ENCODE peak calls at places on chromosomes 4 and X, in nine cellular contexts. R, X, B, U, D, P, J, O and M are unnamed samples. For H3K27me3 and H3K4me1, the result is how much of the 10 kb centered on the place peaks cover.

GRCh38 chr4:39977489-39978377 is at the start of gene PDS5A:
- DNase-seq in R (peak), D (peak), O (peak), J (peak), U (peak), B (peak), X (peak), P (peak), M (peak)

GRCh38 chrX:40273356-40274050 is 175.7 kb upstream of the BCOR start:
- DNase-seq in P (no peak), X (no peak), U (no peak), O (no peak), R (no peak), D (no peak), J (no peak), B (no peak), M (no peak)

GRCh38 chr4:188270273-188271069 is 131.2 kb downstream of the TRIML1 start:
- DNase-seq in J (no peak), P (no peak), X (no peak), O (no peak), D (no peak), B (no peak), R (no peak), U (no peak), M (peak)

GRCh38 chr4:129966175-129966574 is 870.2 kb downstream of the C4orf33 start:
- DNase-seq in U (no peak), D (no peak), B (no peak), P (no peak), X (no peak), O (no peak), R (no peak), J (no peak), M (no peak)

GRCh38 chrX:115690554-115691216 is 129.7 kb downstream of the PLS3 start:
- DNase-seq in U (peak), R (peak), D (peak), O (peak), X (peak), B (no peak), J (peak), P (no peak), M (peak)

GRCh38 chr4:136203199-136203598 is 1329.1 kb downstream of the PCDH18 start:
- DNase-seq in B (no peak), R (peak), J (no peak), X (no peak), D (no peak), O (no peak), U (no peak), P (no peak), M (peak)

GRCh38 chr4:5823542-5824211 is 69.2 kb downstream of the CRMP1 start:
- DNase-seq in U (no peak), J (no peak), O (no peak), D (no peak), P (no peak), X (no peak), B (no peak), R (no peak), M (no peak)

GRCh38 chr4:40909363-40909876 is 159.7 kb downstream of the NSUN7 start:
- DNase-seq in P (no peak), U (no peak), O (no peak), J (no peak), X (no peak), R (no peak), B (no peak), D (peak), M (no peak)

GRCh38 chr4:94889961-94890360 is 132.2 kb downstream of the BMPR1B start:
- DNase-seq in O (no peak), J (no peak), R (peak), B (no peak), P (no peak), D (peak), X (no peak), U (no peak), M (no peak)

GRCh38 chrX:104189862-104190261 is 23.6 kb downstream of the FAM199X start:
- DNase-seq in D (peak), U (no peak), X (no peak), J (no peak), O (no peak), R (no peak), P (no peak), B (no peak), M (no peak)

GRCh38 chrX:132615396-132616131 is 126.7 kb upstream of the MBNL3 start:
- DNase-seq in J (peak), O (peak), U (peak), P (no peak), D (peak), B (no peak), R (peak), X (peak), M (peak)

GRCh38 chrX:154443479-154443910 is 446 bp upstream of the FAM50A start:
- DNase-seq in O (no peak), J (no peak), P (no peak), X (no peak), R (peak), B (no peak), D (peak), U (no peak), M (peak)

GRCh38 chr4:25180524-25181131 is 20.4 kb upstream of the SEPSECS start:
- DNase-seq in P (no peak), X (peak), R (peak), B (no peak), O (peak), D (peak), J (no peak), U (peak), M (no peak)

GRCh38 chrX:153302796-153303195 is 18.8 kb downstream of the PNMA6F start:
- DNase-seq in O (no peak), B (no peak), R (no peak), J (no peak), P (no peak), U (no peak), D (no peak), X (no peak), M (no peak)

GRCh38 chr4:154731756-154732155 is 12.0 kb upstream of the LRAT start:
- DNase-seq in P (no peak), X (no peak), R (no peak), J (no peak), B (no peak), D (no peak), U (no peak), O (no peak), M (no peak)

GRCh38 chr4:140877781-140878180 is 121.6 kb upstream of the TBC1D9 start:
- DNase-seq in R (no peak), U (no peak), B (no peak), O (no peak), X (no peak), J (no peak), P (no peak), D (no peak), M (no peak)

GRCh38 chrX:153507484-153508178 is 9.8 kb upstream of the ATP2B3 start:
- DNase-seq in D (peak), U (peak), O (peak), R (peak), B (no peak), X (peak), J (peak), P (peak), M (peak)

GRCh38 chr4:158020734-158021346 is 152.0 kb downstream of the GASK1B start:
- DNase-seq in B (no peak), U (no peak), D (peak), J (no peak), X (no peak), P (no peak), O (no peak), R (no peak), M (no peak)

GRCh38 chr4:184503869-184504300 is 29.5 kb upstream of the IRF2 start:
- DNase-seq in X (no peak), P (no peak), D (peak), O (no peak), R (no peak), B (no peak), J (no peak), U (no peak), M (no peak)

GRCh38 chr4:158949094-158949493 is 153.8 kb upstream of the RAPGEF2 start:
- DNase-seq in P (no peak), X (no peak), U (no peak), R (no peak), D (peak), O (no peak), J (no peak), B (no peak), M (no peak)

GRCh38 chr4:1777822-1778641 is 15.1 kb upstream of the FGFR3 start:
- DNase-seq in P (no peak), D (peak), O (no peak), R (peak), J (no peak), X (no peak), B (no peak), U (peak), M (peak)

GRCh38 chr4:57080781-57081650 is 29.2 kb downstream of the IGFBP7 start:
- DNase-seq in X (no peak), B (no peak), R (no peak), P (no peak), O (no peak), D (peak), J (no peak), U (no peak), M (no peak)

GRCh38 chrX:113759422-113759821 is 824.5 kb upstream of the HTR2C start:
- DNase-seq in X (no peak), P (no peak), U (no peak), D (no peak), O (no peak), B (no peak), J (no peak), R (no peak), M (no peak)

GRCh38 chr4:54090404-54090803 is 9.6 kb upstream of the GSX2 start:
- DNase-seq in U (no peak), B (no peak), O (no peak), D (no peak), P (no peak), X (no peak), R (no peak), J (no peak), M (no peak)

GRCh38 chr4:54092405-54092759 is 7.6 kb upstream of the GSX2 start:
- DNase-seq in D (no peak), R (no peak), X (no peak), U (no peak), J (no peak), P (no peak), O (no peak), B (no peak), M (no peak)

GRCh38 chr4:54091637-54092404 is 8.1 kb upstream of the GSX2 start:
- DNase-seq in D (peak), R (peak), X (peak), U (peak), B (no peak), J (peak), P (peak), O (peak), M (peak)

GRCh38 chr4:54090804-54091623 is 8.9 kb upstream of the GSX2 start:
- DNase-seq in O (peak), P (peak), X (peak), J (no peak), D (peak), R (peak), B (no peak), U (peak), M (peak)

GRCh38 chr4:54089875-54090274 is 10.1 kb upstream of the GSX2 start:
- DNase-seq in U (no peak), P (no peak), D (no peak), O (no peak), R (no peak), B (no peak), X (no peak), J (no peak), M (no peak)
- H3K27me3 ChIP-seq in U (under half), P (under half), D (under half), O (under half), R (half or more), B (under half), X (under half), J (under half), M (half or more)

DNA sequence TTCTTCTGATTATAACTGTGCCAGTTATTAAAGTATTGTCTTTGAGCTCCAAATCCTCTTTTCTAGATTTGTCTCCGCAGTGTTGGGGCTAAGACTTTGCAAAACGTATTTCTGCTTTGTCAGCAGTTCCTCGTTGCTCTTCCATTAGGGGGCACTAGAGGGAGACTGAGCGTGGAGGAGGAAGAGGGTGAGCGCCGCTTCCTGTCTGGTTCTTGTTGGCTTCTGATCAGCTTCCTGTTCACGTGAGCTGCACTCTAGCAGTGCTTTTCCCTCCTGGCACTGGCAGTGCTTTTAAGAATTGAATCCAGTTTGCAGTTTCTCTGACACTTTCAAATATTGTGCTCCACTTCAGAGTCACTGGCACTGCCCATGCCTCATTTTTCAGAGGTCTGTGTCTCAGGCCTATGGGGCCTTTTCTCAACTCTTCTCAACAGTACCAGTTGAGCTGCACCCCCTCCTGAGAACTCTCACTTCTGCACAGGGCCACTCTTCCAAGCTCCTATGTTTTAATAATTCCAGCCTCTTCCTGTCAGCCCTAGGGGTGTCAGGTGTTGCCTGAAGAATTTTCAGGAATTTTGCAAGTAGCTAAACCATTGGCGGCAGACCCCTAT is 54.4 kb upstream of the LCORL start:
- DNase-seq in J (peak), X (peak), P (peak), U (no peak), O (peak), R (peak), B (no peak), D (peak), M (peak)
- H3K27ac ChIP-seq in J (no peak), X (no peak), P (no peak), U (no peak), O (no peak), R (no peak), B (no peak), D (no peak), M (no peak)

GRCh38 chr4:168259096-168259495 is 59.5 kb downstream of the DDX60 start:
- DNase-seq in B (no peak), U (no peak), J (no peak), P (no peak), O (no peak), D (no peak), X (no peak), R (no peak), M (no peak)
- H3K4me1 ChIP-seq in B (under half), U (under half), J (under half), P (under half), O (under half), D (under half), X (under half), R (under half), M (under half)

DNA sequence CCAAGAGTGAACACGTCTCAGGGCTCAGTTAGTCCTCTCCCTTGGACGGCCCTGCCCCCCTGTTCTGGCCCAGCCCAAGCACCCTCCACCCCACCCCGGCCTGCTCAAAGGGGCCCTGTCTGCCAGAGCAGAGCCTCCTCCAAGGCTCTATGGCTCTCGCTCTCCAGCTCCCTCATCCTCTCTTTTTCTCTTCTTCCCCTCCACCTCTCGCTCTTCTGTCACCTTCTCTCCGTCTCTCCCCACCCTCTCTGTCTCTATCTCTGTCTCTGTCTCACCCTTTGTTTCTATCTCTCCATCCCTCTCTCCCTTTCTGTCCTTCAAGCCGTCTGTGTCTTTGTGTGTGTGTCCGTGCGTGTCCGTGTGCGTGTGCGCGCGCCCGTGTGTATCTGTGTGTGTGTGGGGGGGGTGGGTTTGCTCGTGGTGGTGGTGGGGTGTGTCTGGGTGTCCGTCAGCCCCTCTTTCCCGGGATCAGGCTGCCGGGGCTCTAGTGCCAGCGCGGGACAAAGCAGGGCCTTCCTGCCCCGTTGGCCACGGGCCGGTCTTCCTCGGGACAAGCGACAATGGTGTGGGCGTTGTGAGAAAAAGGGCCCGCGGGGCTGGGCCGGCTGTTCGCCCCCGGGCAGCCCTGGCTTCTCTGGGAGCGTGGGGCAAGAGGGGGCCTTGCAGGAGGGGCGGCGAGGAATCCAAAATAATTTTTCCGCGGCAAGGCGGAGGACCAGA is 8.7 kb downstream of the FRG2 start:
- DNase-seq in O (no peak), P (no peak), R (peak), U (no peak), J (no peak), X (no peak), B (no peak), D (no peak), M (no peak)
- H3K27me3 ChIP-seq in O (half or more), P (half or more), R (half or more), U (under half), J (half or more), X (under half), B (under half), D (half or more), M (under half)

GRCh38 chrX:17552251-17552650 is 177.3 kb downstream of the NHS start:
- DNase-seq in X (no peak), U (no peak), D (peak), J (no peak), P (no peak), R (no peak), B (no peak), O (no peak), M (no peak)

GRCh38 chrX:17553451-17553850 is 178.5 kb downstream of the NHS start:
- DNase-seq in B (peak), X (no peak), J (no peak), D (peak), O (peak), R (peak), U (no peak), P (no peak), M (peak)

GRCh38 chrX:17550011-17550410 is 175.0 kb downstream of the NHS start:
- DNase-seq in R (no peak), D (no peak), J (no peak), B (no peak), P (no peak), O (no peak), U (no peak), X (no peak), M (no peak)

GRCh38 chrX:17549005-17549685 is 174.1 kb downstream of the NHS start:
- DNase-seq in R (no peak), D (no peak), X (no peak), U (no peak), B (no peak), O (no peak), P (no peak), J (no peak), M (peak)

GRCh38 chrX:17553961-17554482 is 179.0 kb downstream of the NHS start:
- DNase-seq in U (no peak), O (no peak), X (no peak), P (no peak), B (no peak), R (no peak), J (no peak), D (no peak), M (no peak)
- H3K27ac ChIP-seq in U (no peak), O (peak), X (no peak), P (no peak), B (peak), R (no peak), J (no peak), D (peak), M (no peak)

DNA sequence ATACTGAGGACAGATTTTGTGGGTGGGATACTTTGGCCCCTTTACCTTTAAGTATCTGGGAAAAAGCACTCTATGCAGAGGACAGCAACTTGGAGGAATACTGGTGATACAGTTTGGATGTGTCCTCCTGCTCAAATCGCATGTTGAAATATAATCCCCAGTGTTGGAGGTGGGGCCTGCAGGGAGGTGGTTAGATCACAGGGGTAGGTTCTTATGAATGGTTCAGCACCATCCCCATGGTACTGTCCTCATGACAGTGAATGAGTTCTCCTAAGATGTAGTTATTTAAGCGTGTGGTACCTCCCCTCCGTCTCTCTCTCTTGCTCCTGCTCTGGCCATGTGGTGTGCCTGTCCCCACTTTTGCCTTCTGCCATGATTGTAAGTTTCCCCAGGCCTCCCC is 24.6 kb downstream of the GPAT3 start:
- DNase-seq in D (no peak), U (no peak), X (no peak), R (no peak), O (no peak), P (no peak), J (no peak), B (no peak), M (no peak)
- H3K4me1 ChIP-seq in D (under half), U (under half), X (under half), R (under half), O (under half), P (under half), J (under half), B (under half), M (under half)

GRCh38 chrX:49268702-49269009 is 937 bp upstream of the PPP1R3F start:
- DNase-seq in D (no peak), R (no peak), P (no peak), J (no peak), B (no peak), U (no peak), O (no peak), X (no peak), M (no peak)
- H3K27me3 ChIP-seq in D (under half), R (under half), P (under half), J (under half), B (under half), U (under half), O (under half), X (under half), M (under half)

DNA sequence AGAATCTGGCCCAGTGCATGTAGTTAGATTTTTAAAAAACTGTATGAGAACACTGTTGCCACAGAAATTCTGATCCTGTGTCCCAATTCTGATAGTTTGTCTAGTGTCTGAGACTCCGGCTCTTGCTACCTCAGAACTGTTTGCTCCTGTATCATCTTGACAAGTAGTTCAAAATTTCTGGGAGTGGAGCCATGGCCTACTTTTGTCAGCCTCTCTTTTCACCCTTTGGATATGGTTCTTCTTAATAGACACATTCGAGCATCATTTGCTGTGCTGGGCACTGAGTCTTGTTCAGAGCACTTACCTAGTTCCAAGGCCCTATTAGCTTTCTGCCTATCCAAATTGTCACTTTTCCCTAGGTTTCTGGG is 46.9 kb downstream of the ATP10D start:
- DNase-seq in D (no peak), B (no peak), P (no peak), O (no peak), R (no peak), U (no peak), J (no peak), X (peak), M (no peak)
- H3K27ac ChIP-seq in D (peak), B (peak), P (peak), O (peak), R (peak), U (no peak), J (no peak), X (no peak), M (no peak)